ENCODE peak calls at places on chromosomes 5 and 9, in six cellular contexts. Z is astrocyte; N is CD8-positive, alpha-beta T cell; Q is HCT116; J is IMR-90; V is esophagus squamous epithelium. R is an unnamed sample.

GRCh38 chr9:96129698-96130097 is 172.3 kb downstream of the HSD17B3 start:
- DNase-seq in J (no peak), N (no peak), Z (no peak), Q (no peak), V (no peak), R (no peak)

GRCh38 chr9:123828449-123828848 is 101.5 kb downstream of the DENND1A start:
- DNase-seq in Q (no peak), J (no peak), N (no peak), Z (no peak), V (no peak), R (no peak)

GRCh38 chr9:124340219-124341069 is 74.8 kb downstream of the PSMB7 start:
- DNase-seq in Q (no peak), V (no peak), Z (no peak), J (no peak), N (no peak), R (no peak)

GRCh38 chr5:174843263-174844250 is 119.2 kb downstream of the MSX2 start:
- DNase-seq in J (no peak), V (no peak), Q (no peak), N (no peak), Z (peak; percentile 13), R (no peak)

GRCh38 chr5:29367176-29367833 is 1826.2 kb upstream of the CDH6 start:
- DNase-seq in V (no peak), Z (no peak), N (no peak), J (no peak), Q (no peak), R (no peak)

GRCh38 chr5:107195996-107196395 is 474.7 kb downstream of the EFNA5 start:
- DNase-seq in N (no peak), V (no peak), Z (no peak), Q (no peak), J (no peak), R (no peak)

GRCh38 chr9:97562542-97562941 is 61.1 kb downstream of the TMOD1 start:
- DNase-seq in Q (no peak), N (no peak), J (no peak), Z (no peak), V (no peak), R (no peak)

GRCh38 chr9:92726971-92727715 is 37.5 kb downstream of the BICD2 start:
- DNase-seq in N (no peak), V (no peak), J (peak; percentile 56), Z (no peak), Q (no peak), R (no peak)

GRCh38 chr9:75027187-75028107 is 646 bp downstream of the CARNMT1 start:
- DNase-seq in Q (peak; percentile 2), V (peak; percentile 7), N (peak; percentile 22), J (peak; percentile 45), Z (peak; percentile 39), R (peak; percentile 36)

GRCh38 chr9:87327567-87328125 is 170.0 kb upstream of the DAPK1 start:
- DNase-seq in Z (no peak), N (no peak), V (no peak), J (no peak), Q (no peak), R (no peak)

GRCh38 chr5:51559390-51559789 is 176.1 kb downstream of the ISL1 start:
- DNase-seq in Q (no peak), N (no peak), V (no peak), Z (no peak), J (no peak), R (no peak)

GRCh38 chr5:176853151-176853793 is 42.9 kb downstream of the UNC5A start:
- DNase-seq in J (no peak), Z (no peak), Q (no peak), V (no peak), N (no peak), R (no peak)

GRCh38 chr5:115179068-115179958 is 9.6 kb upstream of the TRIM36 start:
- DNase-seq in V (no peak), J (no peak), N (no peak), Z (no peak), Q (no peak), R (no peak)

GRCh38 chr9:7340451-7340850 is 459.1 kb downstream of the DMAC1 start:
- DNase-seq in Z (no peak), V (no peak), J (no peak), Q (no peak), N (no peak), R (no peak)

GRCh38 chr5:145775893-145776444 is 59.2 kb downstream of the PRELID2 start:
- DNase-seq in N (no peak), J (peak; percentile 91), V (no peak), Z (peak; percentile 86), Q (peak; percentile 47), R (no peak)

GRCh38 chr5:97094579-97095317 is 47.7 kb downstream of the LIX1 start:
- DNase-seq in Z (no peak), V (no peak), J (no peak), N (no peak), Q (no peak), R (no peak)

GRCh38 chr5:56498759-56499395 is 265.7 kb upstream of the ANKRD55 start:
- DNase-seq in V (no peak), Q (no peak), N (no peak), J (no peak), Z (no peak), R (no peak)

GRCh38 chr5:35242695-35243258 is 12.5 kb upstream of the PRLR start:
- DNase-seq in V (no peak), Z (no peak), N (no peak), Q (no peak), J (no peak), R (no peak)

GRCh38 chr9:79572032-79572890 is 496 bp downstream of the TLE4 start:
- DNase-seq in V (no peak), J (peak; percentile 40), N (no peak), Z (no peak), Q (no peak), R (no peak)

GRCh38 chr9:132547976-132548730 is 34.3 kb upstream of the BARHL1 start:
- DNase-seq in V (no peak), J (no peak), Q (no peak), Z (no peak), N (no peak), R (no peak)

GRCh38 chr5:10555134-10555733 is 8.6 kb upstream of the ANKRD33B start:
- DNase-seq in V (no peak), J (peak; percentile 91), Q (no peak), Z (peak; percentile 83), N (no peak), R (no peak)
- H3K4me1 ChIP-seq in V (peaks cover 24% of the 10 kb centered on the region), J (peaks cover 39% of the 10 kb centered on the region), Q (peaks cover 79% of the 10 kb centered on the region), Z (peaks cover 59% of the 10 kb centered on the region), N (no peaks in the 10 kb centered on the region), R (peaks cover 11% of the 10 kb centered on the region)

GRCh38 chr9:136088481-136088938 is 6.6 kb downstream of the NACC2 start:
- DNase-seq in Q (no peak), V (no peak), N (no peak), Z (no peak), J (no peak), R (no peak)
- H3K4me1 ChIP-seq in Q (peaks cover 37% of the 10 kb centered on the region), V (peaks cover 24% of the 10 kb centered on the region), N (peaks cover 18% of the 10 kb centered on the region), Z (peaks cover 21% of the 10 kb centered on the region), J (peaks cover 18% of the 10 kb centered on the region), R (peaks cover 30% of the 10 kb centered on the region)

DNA sequence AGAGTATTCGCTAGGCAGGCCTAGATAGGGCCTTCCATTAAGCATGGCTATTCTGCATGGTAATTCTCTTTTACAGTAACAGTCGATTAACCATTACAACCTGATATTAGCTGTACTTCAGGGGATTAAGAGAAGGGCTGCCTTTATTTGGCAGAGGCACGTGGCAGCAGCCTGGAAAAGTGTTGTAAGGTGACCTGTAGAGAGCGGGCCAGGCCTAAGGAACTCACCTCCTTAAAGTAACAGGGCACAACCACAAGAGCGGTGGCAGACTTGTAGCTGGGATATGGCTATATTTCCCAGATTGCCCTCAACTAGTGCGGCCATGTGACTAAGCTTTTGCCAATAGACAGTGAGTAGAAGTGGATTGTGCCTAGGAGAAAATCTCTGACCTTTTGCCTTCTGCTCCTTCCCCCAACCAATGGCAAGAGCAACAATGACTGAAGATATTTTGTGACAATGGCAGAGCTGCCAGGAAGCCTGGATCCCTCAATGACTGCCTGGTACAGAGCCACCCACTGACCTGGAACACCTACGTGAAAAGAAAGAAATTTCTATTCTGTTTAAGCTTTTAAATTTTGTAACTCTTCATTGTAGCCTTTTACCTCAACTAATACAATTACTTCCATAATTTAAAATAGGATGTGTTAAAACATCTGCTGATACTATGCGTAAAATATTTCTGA is 18.9 kb upstream of the ANKRD34B start:
- DNase-seq in V (no peak), Q (no peak), Z (no peak), N (no peak), J (no peak), R (no peak)
- H3K4me1 ChIP-seq in V (no peaks in the 10 kb centered on the region), Q (no peaks in the 10 kb centered on the region), Z (no peaks in the 10 kb centered on the region), N (no peaks in the 10 kb centered on the region), J (no peaks in the 10 kb centered on the region), R (no peaks in the 10 kb centered on the region)

GRCh38 chr5:93598997-93599371 is 16.0 kb downstream of the NR2F1 start:
- DNase-seq in N (no peak), V (no peak), Q (no peak), Z (no peak), J (no peak), R (no peak)
- H3K4me1 ChIP-seq in N (no peaks in the 10 kb centered on the region), V (peaks cover 11% of the 10 kb centered on the region), Q (peaks cover 17% of the 10 kb centered on the region), Z (peaks cover 61% of the 10 kb centered on the region), J (peaks cover 22% of the 10 kb centered on the region), R (peaks cover 9% of the 10 kb centered on the region)